ENCODE peak calls at places on chromosome X, in four cellular contexts. N is H9, U is neuronal stem cell, K is mesenchymal stem cell. S is an unnamed sample.

GRCh38 chrX:13506574-13506973 is 62.8 kb upstream of the EGFL6 start:
- DNase-seq in N (no peak), U (peak; percentile 8), K (peak; percentile 44), S (no peak)

GRCh38 chrX:149720021-149720689 is 8.3 kb downstream of the MAGEA11 start:
- DNase-seq in N (peak; percentile 9), U (no peak), K (no peak), S (no peak)

GRCh38 chrX:37984880-37985279 is 21.5 kb upstream of the SYTL5 start:
- DNase-seq in N (no peak), U (no peak), K (no peak), S (no peak)

GRCh38 chrX:130778773-130779172 is 124.2 kb downstream of the ENOX2 start:
- DNase-seq in N (no peak), U (no peak), K (no peak), S (no peak)

GRCh38 chrX:103554687-103555417 is 30.5 kb upstream of the TCEAL4 start:
- DNase-seq in N (peak; percentile 85), U (peak; percentile 73), K (peak; percentile 75), S (no peak)

GRCh38 chrX:46803140-46803539 is 33.7 kb upstream of the RP2 start:
- DNase-seq in N (no peak), U (no peak), K (no peak), S (no peak)

GRCh38 chrX:103530540-103530939 is 11.3 kb upstream of the RAB40A start:
- DNase-seq in N (no peak), U (no peak), K (no peak), S (no peak)

GRCh38 chrX:30010471-30010870 is 204.9 kb upstream of the MAGEB2 start:
- DNase-seq in N (no peak), U (no peak), K (peak; percentile 8), S (no peak)

GRCh38 chrX:143437439-143437838 is 79.8 kb downstream of the SPANXN3 start:
- DNase-seq in N (no peak), U (no peak), K (peak; percentile 6), S (no peak)

GRCh38 chrX:73839152-73839551 is 276.2 kb downstream of the CHIC1 start:
- DNase-seq in N (no peak), U (no peak), K (no peak), S (no peak)

GRCh38 chrX:672931-673330 is 42.3 kb downstream of the SHOX start:
- DNase-seq in N (no peak), U (no peak), K (no peak), S (no peak)
- H2BK12ac ChIP-seq in N (no peak overlapping the region), U (no peak overlapping the region), K (no peak overlapping the region), S (peak overlapping the region; percentile 39)

GRCh38 chrX:20609916-20610415 is 343.3 kb upstream of the RPS6KA3 start:
- DNase-seq in N (no peak), U (no peak), K (no peak), S (no peak)

GRCh38 chrX:20606831-20607230 is 340.1 kb upstream of the RPS6KA3 start:
- DNase-seq in N (no peak), U (no peak), K (no peak), S (no peak)
- H2BK12ac ChIP-seq in N (no peak overlapping the region), U (no peak overlapping the region), K (no peak overlapping the region), S (no peak overlapping the region)

DNA sequence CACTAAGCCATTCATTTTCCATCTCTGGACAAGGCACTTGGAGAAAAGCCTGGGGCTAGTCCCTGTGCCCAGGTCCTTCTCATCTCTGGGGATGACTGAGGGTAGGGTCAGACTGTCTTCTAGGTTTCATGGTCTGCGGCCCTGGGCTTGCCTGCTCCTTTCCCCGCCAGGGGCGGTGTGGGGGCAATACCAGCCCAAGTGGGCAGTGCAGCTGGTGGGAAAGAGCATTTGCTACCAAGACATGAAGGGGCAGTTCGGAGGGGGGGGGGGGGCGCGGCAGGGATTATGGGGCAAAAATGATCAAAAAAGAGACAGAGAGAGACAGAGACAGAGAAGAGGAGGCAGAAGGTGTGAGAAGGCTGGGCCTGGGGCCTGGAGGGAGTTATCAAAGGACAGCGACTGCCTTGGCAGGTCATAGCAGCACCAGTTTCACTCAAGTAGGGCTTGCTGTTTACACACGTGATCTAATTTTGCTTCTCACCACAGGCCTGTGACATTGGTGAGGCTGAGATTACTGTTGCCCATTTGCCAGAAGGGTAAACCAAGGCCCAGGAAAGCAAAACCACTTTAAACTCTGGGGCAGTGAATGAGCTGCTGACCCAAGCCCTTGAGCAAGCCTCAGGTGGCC is 56.1 kb downstream of the PJA1 start:
- DNase-seq in N (no peak), U (no peak), K (no peak), S (no peak)
- H2BK12ac ChIP-seq in N (no peak overlapping the region), U (no peak overlapping the region), K (peak overlapping the region; percentile 84), S (no peak overlapping the region)

DNA sequence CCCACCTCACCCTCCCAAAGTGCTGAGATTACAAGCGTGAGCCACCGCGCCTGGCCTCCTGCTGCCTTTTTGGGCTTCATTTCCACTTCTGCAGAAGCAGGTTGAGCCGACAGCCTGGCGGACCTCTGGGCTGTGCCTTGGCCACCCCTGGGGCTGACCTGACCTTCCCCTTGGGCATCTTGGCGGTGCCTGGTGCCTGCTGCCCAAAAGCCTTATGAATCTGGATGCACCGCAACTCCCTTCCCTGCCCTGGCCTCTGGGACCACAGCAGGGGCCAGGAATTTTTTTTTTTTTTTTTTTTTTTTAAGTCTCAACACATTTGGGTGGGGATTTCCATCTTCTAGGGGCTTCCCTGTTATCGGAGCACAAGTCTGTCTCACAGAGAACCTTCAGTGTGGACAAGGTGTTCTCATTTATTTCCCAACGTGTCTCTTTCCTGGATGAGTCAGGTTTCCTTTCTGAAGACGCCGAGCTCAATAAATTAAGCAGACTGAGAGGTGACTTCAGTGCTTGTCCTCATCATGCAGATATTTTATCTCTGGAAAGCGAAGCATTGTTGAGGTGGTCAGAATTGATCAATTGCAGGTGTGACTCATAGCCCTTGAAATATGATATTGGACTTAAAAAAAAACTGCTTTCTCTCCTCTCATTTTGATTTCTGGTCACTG is 79.7 kb downstream of the SHROOM2 start:
- DNase-seq in N (no peak), U (no peak), K (peak; percentile 71), S (no peak)
- H2BK12ac ChIP-seq in N (no peak overlapping the region), U (no peak overlapping the region), K (no peak overlapping the region), S (no peak overlapping the region)

GRCh38 chrX:154804957-154805695 is at the start of gene MPP1:
- DNase-seq in N (peak; percentile 74), U (peak; percentile 53), K (peak; percentile 78), S (no peak)
- H2BK12ac ChIP-seq in N (no peak within 1 kb of the TSS), U (no peak within 1 kb of the TSS), K (no peak within 1 kb of the TSS), S (no peak within 1 kb of the TSS)

DNA sequence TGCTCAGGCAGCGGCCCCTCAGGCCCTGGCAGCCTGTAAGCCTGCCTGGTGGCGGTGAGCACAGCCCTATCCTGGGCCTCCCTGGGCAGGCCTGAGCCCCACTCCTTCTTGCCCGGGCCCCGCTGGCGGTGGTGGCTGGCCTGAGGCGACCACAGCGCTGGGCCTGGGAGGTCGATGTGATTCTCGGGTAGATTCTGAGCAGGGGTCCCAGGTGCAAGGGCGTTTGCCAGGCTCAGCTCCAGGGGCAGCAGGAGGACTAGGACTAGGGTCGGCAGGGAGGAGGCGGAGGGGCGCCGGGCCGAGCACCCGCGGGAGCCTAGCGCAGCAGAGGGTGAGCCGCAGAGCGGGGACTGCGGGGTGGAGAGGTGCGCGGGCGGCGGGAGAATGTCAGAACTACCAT is 17.0 kb downstream of the FAM9A start:
- DNase-seq in N (no peak), U (no peak), K (no peak), S (no peak)
- H2BK12ac ChIP-seq in N (no peak overlapping the region), U (no peak overlapping the region), K (no peak overlapping the region), S (no peak overlapping the region)

GRCh38 chrX:71908387-71908786 is 2.3 kb upstream of the NHSL2 start:
- DNase-seq in N (no peak), U (no peak), K (no peak), S (no peak)

GRCh38 chrX:71911023-71911730 is 532 bp downstream of the NHSL2 start:
- DNase-seq in N (peak; percentile 64), U (peak; percentile 42), K (peak; percentile 35), S (peak; percentile 73)

GRCh38 chrX:71910526-71911022 is at the start of gene NHSL2:
- DNase-seq in N (peak; percentile 67), U (peak; percentile 37), K (peak; percentile 40), S (no peak)

GRCh38 chrX:71911731-71912050 is 1.0 kb downstream of the NHSL2 start:
- DNase-seq in N (no peak), U (no peak), K (peak; percentile 30), S (no peak)

DNA sequence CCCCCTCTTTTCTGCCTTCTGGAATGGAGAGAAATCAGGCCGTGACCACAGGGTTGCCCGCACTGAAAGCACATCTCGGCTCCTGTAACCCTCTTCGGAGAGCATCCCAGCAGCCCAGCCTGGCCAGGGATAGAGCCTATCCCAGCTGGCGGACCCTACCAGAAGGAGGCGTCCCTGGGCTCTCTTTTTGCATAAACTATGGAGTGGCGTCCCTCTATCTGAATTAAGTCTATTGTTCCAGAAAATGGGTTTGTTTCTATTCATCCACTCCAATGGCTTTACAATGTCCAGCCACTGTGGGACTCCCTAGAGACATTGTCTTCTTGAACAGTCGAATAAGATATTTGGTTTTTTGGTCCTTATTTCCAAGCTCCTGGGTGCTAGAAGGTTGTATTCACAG is 689 bp upstream of the NHSL2 start:
- DNase-seq in N (peak; percentile 65), U (peak; percentile 31), K (peak; percentile 42), S (peak; percentile 55)
- H2BK12ac ChIP-seq in N (no peak overlapping the region), U (no peak overlapping the region), K (no peak overlapping the region), S (no peak overlapping the region)

GRCh38 chrX:72030431-72030830 is 101.3 kb downstream of the RTL5 start:
- DNase-seq in N (peak; percentile 1), U (no peak), K (no peak), S (no peak)
- H2BK12ac ChIP-seq in N (no peak overlapping the region), U (no peak overlapping the region), K (no peak overlapping the region), S (no peak overlapping the region)

DNA sequence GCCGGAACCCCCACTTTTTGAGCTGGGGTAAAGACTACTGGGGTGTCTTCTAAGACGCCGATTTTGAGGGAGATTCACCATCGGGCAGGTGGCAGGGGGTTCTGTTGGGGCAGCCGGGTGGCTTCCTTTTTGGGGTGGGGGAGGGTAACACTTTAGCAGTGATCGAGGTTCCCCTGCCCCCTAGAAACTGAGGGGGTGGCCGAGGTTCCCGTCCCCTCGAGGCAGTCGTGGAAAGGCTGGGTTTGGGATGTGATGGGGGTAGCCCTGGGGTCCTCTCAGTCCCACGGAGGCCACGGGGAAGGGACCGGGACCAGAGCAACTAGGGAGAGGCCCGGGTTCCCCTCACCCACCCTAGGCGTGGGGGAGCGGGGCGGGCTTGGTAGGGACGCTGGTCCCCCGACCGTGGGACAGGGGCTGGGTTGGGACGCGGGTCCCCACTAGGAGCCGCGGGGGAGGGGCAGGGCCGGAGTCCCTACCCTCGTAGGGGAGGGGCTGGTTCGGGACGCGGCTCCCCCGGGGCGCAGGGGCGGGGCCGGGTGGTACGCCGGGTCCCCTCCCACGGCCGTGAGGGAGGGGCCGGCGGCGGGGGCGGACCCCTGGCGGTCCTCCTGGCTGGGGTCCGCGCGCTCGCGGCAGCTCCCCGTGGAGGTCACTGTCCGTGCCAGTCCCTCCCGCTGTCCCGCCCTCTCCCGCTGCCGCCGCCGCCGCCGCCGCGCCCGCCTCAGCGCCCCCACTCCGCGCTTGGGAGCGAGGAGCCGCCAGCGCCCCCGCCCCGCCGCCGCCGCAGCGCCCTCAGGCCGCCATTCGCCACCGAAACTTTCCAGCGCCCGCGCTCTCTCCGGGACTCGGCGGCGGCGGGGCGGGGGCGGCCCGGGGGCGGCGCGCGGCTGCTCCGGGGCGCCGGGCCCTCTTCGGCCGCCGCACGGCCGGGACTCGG is at the start of gene TBL1X:
- DNase-seq in N (peak; percentile 34), U (peak; percentile 29), K (peak; percentile 45), S (no peak)
- H2BK12ac ChIP-seq in N (no peak within 1 kb of the TSS), U (no peak within 1 kb of the TSS), K (peak within 1 kb of the TSS; percentile 77), S (peak within 1 kb of the TSS; percentile 50)